ENCODE peak calls at places on chromosomes 2 and 18, in eight cellular contexts. F is lung, N is Caco-2, P is mucosa of descending colon, K is dorsolateral prefrontal cortex, B is AG04450, U is astrocyte of the spinal cord, C is GM12865. I is an unnamed sample.

GRCh38 chr2:233199870-233200269 is 51.6 kb upstream of the ATG16L1 start:
- DNase-seq in F (no peak), N (no peak), P (no peak), K (no peak), B (no peak), U (no peak), C (peak; percentile 74), I (no peak)

GRCh38 chr2:120005834-120006521 is 6.9 kb upstream of the EPB41L5 start:
- DNase-seq in F (no peak), N (no peak), P (no peak), K (no peak), B (no peak), U (no peak), C (peak; percentile 46), I (no peak)

GRCh38 chr2:199100326-199101110 is 357.2 kb downstream of the SATB2 start:
- DNase-seq in F (no peak), N (no peak), P (no peak), K (no peak), B (no peak), U (peak; percentile 81), C (no peak), I (no peak)

GRCh38 chr18:70450658-70451253 is 161.9 kb downstream of the SOCS6 start:
- DNase-seq in F (no peak), N (no peak), P (no peak), K (no peak), B (no peak), U (peak; percentile 35), C (peak; percentile 11), I (no peak)

GRCh38 chr2:195343942-195344530 is 313.0 kb upstream of the SLC39A10 start:
- DNase-seq in F (no peak), N (no peak), P (no peak), K (no peak), B (no peak), U (peak; percentile 40), C (peak; percentile 6), I (no peak)

GRCh38 chr2:222568866-222569265 is 87.0 kb downstream of the FARSB start:
- DNase-seq in F (no peak), N (no peak), P (no peak), K (no peak), B (peak; percentile 53), U (peak; percentile 82), C (no peak), I (peak; percentile 45)

GRCh38 chr2:12120281-12121150 is 374.1 kb downstream of the LPIN1 start:
- DNase-seq in F (no peak), N (no peak), P (no peak), K (no peak), B (no peak), U (peak; percentile 81), C (no peak), I (no peak)

GRCh38 chr18:50982086-50982801 is 14.4 kb downstream of the ELAC1 start:
- DNase-seq in F (no peak), N (no peak), P (no peak), K (no peak), B (no peak), U (no peak), C (no peak), I (no peak)

GRCh38 chr18:37637451-37637850 is 71.9 kb upstream of the CELF4 start:
- DNase-seq in F (peak; percentile 24), N (no peak), P (no peak), K (no peak), B (no peak), U (no peak), C (no peak), I (no peak)

GRCh38 chr2:202494856-202495604 is 118.9 kb downstream of the BMPR2 start:
- DNase-seq in F (no peak), N (no peak), P (no peak), K (no peak), B (no peak), U (no peak), C (no peak), I (no peak)

GRCh38 chr2:42843131-42843530 is 50.7 kb upstream of the HAAO start:
- DNase-seq in F (no peak), N (no peak), P (no peak), K (peak; percentile 16), B (no peak), U (no peak), C (no peak), I (no peak)

DNA sequence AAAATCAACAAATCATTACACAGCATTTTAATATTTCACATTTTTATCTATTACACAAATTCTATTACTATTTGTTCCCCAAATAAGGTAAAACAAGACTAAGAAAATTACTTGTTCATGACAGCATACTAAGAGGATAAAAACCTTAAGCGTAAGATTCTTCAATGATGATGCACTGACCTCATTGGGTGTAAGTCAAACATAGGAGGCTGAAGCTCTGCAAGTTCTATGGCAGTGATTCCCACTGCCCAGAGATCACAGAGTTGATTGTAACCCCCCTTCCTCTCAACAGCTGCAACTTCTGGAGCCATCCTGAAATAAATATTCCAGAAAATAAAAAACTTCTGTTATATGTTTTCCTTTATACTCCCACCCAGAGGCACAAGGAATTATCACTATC is 82.2 kb upstream of the CDKL4 start:
- DNase-seq in F (no peak), N (no peak), P (no peak), K (no peak), B (peak; percentile 10), U (peak; percentile 26), C (no peak), I (no peak)
- TF ChIP-seq CTCF in F (no peak), N (no peak), P (no peak), K (no peak), B (no peak), U (no peak), C (no peak), I (no peak)

GRCh38 chr2:134361648-134362047 is 107.8 kb downstream of the MGAT5 start:
- DNase-seq in F (no peak), N (no peak), P (no peak), K (no peak), B (no peak), U (no peak), C (no peak), I (no peak)

GRCh38 chr2:134362751-134363150 is 108.9 kb downstream of the MGAT5 start:
- DNase-seq in F (no peak), N (no peak), P (no peak), K (no peak), B (no peak), U (no peak), C (no peak), I (no peak)

GRCh38 chr2:134362152-134362653 is 108.3 kb downstream of the MGAT5 start:
- DNase-seq in F (no peak), N (no peak), P (no peak), K (no peak), B (no peak), U (no peak), C (no peak), I (no peak)

GRCh38 chr2:134359367-134360081 is 105.7 kb downstream of the MGAT5 start:
- DNase-seq in F (peak; percentile 58), N (peak; percentile 47), P (peak; percentile 74), K (no peak), B (peak; percentile 24), U (no peak), C (no peak), I (no peak)

DNA sequence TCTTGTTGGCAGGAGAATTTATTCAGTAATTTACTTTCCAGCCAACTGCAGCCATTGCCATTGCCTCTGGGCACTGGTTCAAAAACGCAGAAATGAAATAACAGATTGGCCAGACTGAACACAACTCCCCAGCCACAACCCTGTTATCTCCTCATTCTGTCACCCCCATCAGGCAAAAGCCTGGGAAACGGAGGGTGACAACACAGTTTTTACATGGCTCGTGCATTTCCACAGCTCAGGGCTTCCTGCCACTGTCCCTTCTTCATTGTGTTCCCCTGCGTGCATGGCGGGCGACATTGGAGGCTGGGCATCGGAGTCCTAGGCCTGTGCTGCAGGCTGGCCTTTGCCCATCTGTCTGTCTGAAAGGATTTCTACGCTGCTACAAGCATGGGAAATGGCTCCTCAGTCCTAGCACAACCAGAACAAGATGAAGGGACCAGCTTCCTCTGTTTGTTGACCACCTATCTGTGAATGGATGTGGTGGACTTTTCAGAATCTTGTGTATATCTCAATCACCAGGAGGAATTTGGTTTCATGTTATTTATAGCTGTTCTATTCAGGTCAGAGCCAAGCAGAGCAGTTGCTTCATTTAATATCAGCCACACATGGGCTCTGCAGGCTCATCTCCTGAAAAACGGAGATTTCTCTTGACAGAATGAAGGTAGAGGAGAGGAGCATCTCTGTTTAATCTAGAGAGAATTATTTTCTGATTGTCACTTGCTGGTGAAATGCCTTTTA is 107.0 kb downstream of the MGAT5 start:
- DNase-seq in F (no peak), N (no peak), P (no peak), K (peak; percentile 75), B (no peak), U (no peak), C (no peak), I (no peak)
- H3K4me3 ChIP-seq in F (no peak overlapping the region), N (no peak overlapping the region), P (no peak overlapping the region), K (no peak overlapping the region), B (no peak overlapping the region), U (no peak overlapping the region), C (no peak overlapping the region), I (no peak overlapping the region)

DNA sequence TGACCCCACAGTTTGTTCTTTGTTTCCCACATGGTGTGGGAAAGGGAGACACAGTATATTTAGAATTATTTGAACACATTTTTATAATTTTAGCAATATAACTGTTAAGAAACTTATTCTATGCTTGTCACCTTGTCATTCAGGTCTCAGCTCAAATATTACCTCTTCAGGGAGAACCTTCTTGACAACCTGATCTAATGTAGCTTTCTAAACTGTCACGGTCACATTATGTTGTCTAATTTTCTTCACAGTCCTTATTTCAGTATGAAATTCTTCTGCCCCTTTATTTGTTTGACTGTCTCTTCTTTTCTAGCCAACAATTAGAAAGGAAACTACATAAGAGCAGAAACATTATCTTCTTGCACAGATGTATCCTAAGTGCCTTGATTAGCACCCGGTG is 304.3 kb upstream of the PARD3B start:
- DNase-seq in F (no peak), N (no peak), P (no peak), K (no peak), B (no peak), U (no peak), C (no peak), I (no peak)
- TF ChIP-seq CTCF in F (no peak), N (no peak), P (no peak), K (no peak), B (no peak), U (no peak), C (no peak), I (no peak)

DNA sequence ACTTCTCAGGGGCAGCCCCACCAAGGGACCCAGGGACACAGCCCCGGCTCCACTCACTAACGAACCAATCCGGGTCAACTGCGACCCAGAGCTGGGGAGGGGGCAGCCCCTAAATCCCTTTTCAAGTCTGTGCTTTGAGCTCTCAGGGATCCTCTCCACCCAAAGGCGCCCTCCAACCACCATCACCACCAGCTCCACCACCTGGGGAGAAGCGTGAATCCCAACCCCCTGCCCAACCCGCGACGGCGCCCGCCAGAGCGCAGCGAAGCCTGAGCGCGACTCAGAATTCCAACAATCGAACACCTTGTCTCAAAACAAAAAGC is 513 bp downstream of the DSC3 start:
- DNase-seq in F (no peak), N (peak; percentile 26), P (peak; percentile 17), K (no peak), B (no peak), U (no peak), C (no peak), I (no peak)
- H3K4me3 ChIP-seq in F (no peak overlapping the region), N (peak overlapping the region; percentile 44), P (no peak overlapping the region), K (no peak overlapping the region), B (no peak overlapping the region), U (peak overlapping the region; percentile 32), C (no peak overlapping the region), I (no peak overlapping the region)

I was measured in heart left ventricle.